ENCODE peak calls at places on chromosomes 13 and 19, in six cellular contexts. One of them, this sample, is unnamed.

GRCh38 chr19:30539315-30539714 is 167.1 kb downstream of the ZNF536 start:
- DNase-seq in GM12878: no peak
- DNase-seq in H54: no peak
- DNase-seq in A549: no peak
- DNase-seq in body of pancreas: no peak
- DNase-seq in adrenal gland: no peak
- DNase-seq in this sample: no peak

GRCh38 chr19:19115954-19116353 is 22.3 kb downstream of the TMEM161A start:
- DNase-seq in A549: peak
- DNase-seq in adrenal gland: no peak
- DNase-seq in GM12878: no peak
- DNase-seq in H54: peak
- DNase-seq in body of pancreas: peak
- DNase-seq in this sample: no peak

GRCh38 chr19:5308471-5309437 is 31.9 kb downstream of the PTPRS start:
- DNase-seq in A549: no peak
- DNase-seq in body of pancreas: peak
- DNase-seq in GM12878: no peak
- DNase-seq in adrenal gland: peak
- DNase-seq in H54: no peak
- DNase-seq in this sample: no peak

GRCh38 chr13:112934075-112934474 is 34.9 kb upstream of the MCF2L start:
- DNase-seq in GM12878: no peak
- DNase-seq in adrenal gland: no peak
- DNase-seq in H54: no peak
- DNase-seq in body of pancreas: no peak
- DNase-seq in A549: no peak
- DNase-seq in this sample: no peak

GRCh38 chr13:97002581-97002980 is 8.3 kb upstream of the OXGR1 start:
- DNase-seq in H54: no peak
- DNase-seq in A549: no peak
- DNase-seq in adrenal gland: no peak
- DNase-seq in GM12878: no peak
- DNase-seq in body of pancreas: no peak
- DNase-seq in this sample: no peak

GRCh38 chr13:87680298-87680697 is 9.1 kb downstream of the SLITRK5 start:
- DNase-seq in H54: no peak
- DNase-seq in GM12878: no peak
- DNase-seq in adrenal gland: no peak
- DNase-seq in A549: peak
- DNase-seq in body of pancreas: no peak
- DNase-seq in this sample: no peak

GRCh38 chr19:39915848-39916215 is 18.6 kb downstream of the FCGBP start:
- DNase-seq in adrenal gland: no peak
- DNase-seq in GM12878: no peak
- DNase-seq in H54: no peak
- DNase-seq in body of pancreas: no peak
- DNase-seq in A549: no peak
- DNase-seq in this sample: no peak

GRCh38 chr13:78317030-78317429 is 286.3 kb downstream of the POU4F1 start:
- DNase-seq in A549: no peak
- DNase-seq in H54: no peak
- DNase-seq in adrenal gland: no peak
- DNase-seq in body of pancreas: no peak
- DNase-seq in GM12878: no peak
- DNase-seq in this sample: no peak

GRCh38 chr19:56139847-56140582 is 1.1 kb upstream of the ZNF444 start:
- DNase-seq in A549: no peak
- DNase-seq in H54: no peak
- DNase-seq in body of pancreas: no peak
- DNase-seq in adrenal gland: no peak
- DNase-seq in GM12878: no peak
- DNase-seq in this sample: peak

GRCh38 chr19:35206379-35206778 is 22.2 kb downstream of the FAM187B start:
- DNase-seq in body of pancreas: no peak
- DNase-seq in A549: no peak
- DNase-seq in H54: no peak
- DNase-seq in GM12878: peak
- DNase-seq in adrenal gland: no peak
- DNase-seq in this sample: no peak

GRCh38 chr13:91389186-91389585 is 9.2 kb upstream of the GPC5 start:
- DNase-seq in GM12878: no peak
- DNase-seq in H54: no peak
- DNase-seq in body of pancreas: no peak
- DNase-seq in adrenal gland: no peak
- DNase-seq in A549: no peak
- DNase-seq in this sample: no peak

GRCh38 chr13:49371943-49372636 is 71.8 kb downstream of the CAB39L start:
- DNase-seq in GM12878: no peak
- DNase-seq in adrenal gland: no peak
- DNase-seq in body of pancreas: no peak
- DNase-seq in H54: no peak
- DNase-seq in A549: no peak
- DNase-seq in this sample: peak

GRCh38 chr13:40681341-40682051 is 15.1 kb upstream of the FOXO1 start:
- DNase-seq in A549: no peak
- DNase-seq in body of pancreas: no peak
- DNase-seq in adrenal gland: no peak
- DNase-seq in GM12878: no peak
- DNase-seq in H54: no peak
- DNase-seq in this sample: peak

GRCh38 chr19:35013047-35013819 is 13.1 kb downstream of the GRAMD1A start:
- DNase-seq in H54: peak
- DNase-seq in A549: peak
- DNase-seq in GM12878: no peak
- DNase-seq in body of pancreas: peak
- DNase-seq in adrenal gland: peak
- DNase-seq in this sample: peak

GRCh38 chr13:100100115-100100879 is 11.4 kb downstream of the PCCA start:
- DNase-seq in H54: peak
- DNase-seq in body of pancreas: peak
- DNase-seq in GM12878: no peak
- DNase-seq in adrenal gland: peak
- DNase-seq in A549: peak
- DNase-seq in this sample: no peak

GRCh38 chr13:34108396-34108795 is 290.4 kb downstream of the RFC3 start:
- DNase-seq in A549: no peak
- DNase-seq in H54: no peak
- DNase-seq in adrenal gland: no peak
- DNase-seq in GM12878: no peak
- DNase-seq in body of pancreas: no peak
- DNase-seq in this sample: no peak

GRCh38 chr13:78194904-78195639 is 276.4 kb upstream of the EDNRB start:
- DNase-seq in H54: no peak
- DNase-seq in A549: no peak
- DNase-seq in body of pancreas: no peak
- DNase-seq in GM12878: no peak
- DNase-seq in adrenal gland: no peak
- DNase-seq in this sample: no peak

GRCh38 chr13:99911069-99911964 is 60.2 kb downstream of the ZIC5 start:
- DNase-seq in body of pancreas: no peak
- DNase-seq in adrenal gland: no peak
- DNase-seq in H54: no peak
- DNase-seq in GM12878: no peak
- DNase-seq in A549: no peak
- DNase-seq in this sample: no peak

GRCh38 chr13:105442941-105443340 is 1092.5 kb downstream of the EFNB2 start:
- DNase-seq in H54: peak
- DNase-seq in adrenal gland: peak
- DNase-seq in body of pancreas: no peak
- DNase-seq in GM12878: no peak
- DNase-seq in A549: peak
- DNase-seq in this sample: peak

DNA sequence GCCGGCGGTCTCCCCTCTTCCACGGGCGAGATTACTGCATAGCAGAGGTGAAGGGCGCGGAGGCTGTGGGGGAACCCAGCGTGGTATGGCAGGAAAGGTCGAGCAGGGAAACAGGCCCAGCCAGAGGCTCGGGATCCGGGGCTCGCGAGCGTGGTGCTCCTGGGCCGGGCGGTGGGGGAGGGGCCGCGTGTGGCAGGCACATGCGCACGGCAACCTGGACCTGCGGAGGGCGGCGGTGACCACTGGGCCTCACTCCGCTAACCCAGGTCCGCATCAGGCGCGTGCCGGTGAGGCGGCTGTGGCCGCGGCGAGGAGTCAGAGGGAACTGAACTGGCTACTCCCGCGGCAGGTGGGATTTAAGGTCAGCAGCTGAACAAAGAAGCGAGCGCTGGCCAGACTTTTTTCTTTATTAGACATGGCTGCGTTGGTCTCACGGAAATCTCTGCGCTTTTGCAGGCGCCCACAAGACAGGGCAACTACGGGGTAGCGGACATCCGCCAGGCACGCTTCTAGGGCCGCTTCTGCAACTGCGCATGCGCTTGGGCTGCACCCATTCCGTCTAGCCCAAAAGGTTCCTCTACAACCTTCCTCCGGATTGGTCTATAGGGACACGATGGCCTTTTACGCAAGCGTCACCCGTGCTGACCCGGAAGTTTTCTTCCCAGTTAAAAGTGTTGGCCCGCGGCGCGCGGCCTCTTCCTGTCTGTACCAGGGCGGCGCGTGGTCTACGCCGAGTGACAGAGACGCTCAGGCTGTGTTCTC is at the start of gene RPS5:
- DNase-seq in A549: peak
- DNase-seq in GM12878: peak
- DNase-seq in body of pancreas: peak
- DNase-seq in adrenal gland: peak
- DNase-seq in H54: peak
- DNase-seq in this sample: peak
- TF ChIP-seq POLR2A in A549: peak
- TF ChIP-seq POLR2A in GM12878: peak
- TF ChIP-seq POLR2A in body of pancreas: peak
- TF ChIP-seq POLR2A in adrenal gland: peak
- TF ChIP-seq POLR2A in H54: peak
- TF ChIP-seq POLR2A in this sample: peak

DNA sequence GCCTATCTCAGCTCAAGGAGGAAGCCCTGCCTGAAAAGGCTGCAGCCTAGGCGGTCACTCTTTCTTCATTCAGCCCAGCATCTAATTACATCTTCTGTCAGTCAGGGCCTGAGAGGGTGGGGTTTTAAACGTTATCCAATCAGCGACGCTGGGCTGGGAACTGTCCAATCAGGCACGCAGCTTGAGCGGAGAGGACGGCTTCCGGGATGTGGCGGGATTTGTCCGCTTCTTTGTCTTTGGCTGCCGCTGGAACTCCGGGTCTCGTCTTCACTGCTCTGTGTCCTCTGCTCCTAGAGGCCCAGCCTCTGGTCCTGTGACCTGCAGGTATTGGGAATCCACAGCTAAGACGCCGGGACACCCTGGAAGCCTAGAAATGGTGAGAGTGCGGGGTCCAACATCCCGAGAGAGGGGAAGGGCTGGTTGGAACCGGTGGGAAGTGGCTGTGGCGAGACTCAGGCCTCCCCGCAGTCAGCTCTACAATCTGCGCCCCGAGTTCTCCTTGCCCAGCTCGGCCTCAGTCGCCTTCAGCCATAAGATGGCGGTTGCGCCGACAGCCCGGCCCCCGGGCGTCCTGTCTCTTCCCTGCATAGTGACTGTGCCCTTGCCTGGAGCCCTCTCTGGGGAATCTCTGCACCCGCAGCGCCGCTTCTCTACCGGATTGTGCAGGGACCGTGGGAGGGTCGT is at the start of gene ZNF738:
- DNase-seq in H54: peak
- DNase-seq in A549: peak
- DNase-seq in body of pancreas: peak
- DNase-seq in GM12878: peak
- DNase-seq in adrenal gland: peak
- DNase-seq in this sample: peak
- TF ChIP-seq POLR2A in H54: peak
- TF ChIP-seq POLR2A in A549: no peak
- TF ChIP-seq POLR2A in body of pancreas: peak
- TF ChIP-seq POLR2A in GM12878: peak
- TF ChIP-seq POLR2A in adrenal gland: peak
- TF ChIP-seq POLR2A in this sample: peak

GRCh38 chr19:16076958-16077611 is 790 bp downstream of the TPM4 start:
- DNase-seq in H54: no peak
- DNase-seq in body of pancreas: peak
- DNase-seq in adrenal gland: no peak
- DNase-seq in GM12878: no peak
- DNase-seq in A549: no peak
- DNase-seq in this sample: no peak

GRCh38 chr19:16073988-16074387 is 2.3 kb upstream of the TPM4 start:
- DNase-seq in GM12878: no peak
- DNase-seq in body of pancreas: no peak
- DNase-seq in H54: no peak
- DNase-seq in adrenal gland: no peak
- DNase-seq in A549: no peak
- DNase-seq in this sample: no peak

GRCh38 chr19:16074488-16075365 is 1.6 kb upstream of the TPM4 start:
- DNase-seq in H54: no peak
- DNase-seq in body of pancreas: no peak
- DNase-seq in GM12878: no peak
- DNase-seq in adrenal gland: no peak
- DNase-seq in A549: no peak
- DNase-seq in this sample: no peak

GRCh38 chr19:16076154-16076957 is at the start of gene TPM4:
- DNase-seq in adrenal gland: peak
- DNase-seq in A549: peak
- DNase-seq in body of pancreas: peak
- DNase-seq in H54: peak
- DNase-seq in GM12878: peak
- DNase-seq in this sample: peak

DNA sequence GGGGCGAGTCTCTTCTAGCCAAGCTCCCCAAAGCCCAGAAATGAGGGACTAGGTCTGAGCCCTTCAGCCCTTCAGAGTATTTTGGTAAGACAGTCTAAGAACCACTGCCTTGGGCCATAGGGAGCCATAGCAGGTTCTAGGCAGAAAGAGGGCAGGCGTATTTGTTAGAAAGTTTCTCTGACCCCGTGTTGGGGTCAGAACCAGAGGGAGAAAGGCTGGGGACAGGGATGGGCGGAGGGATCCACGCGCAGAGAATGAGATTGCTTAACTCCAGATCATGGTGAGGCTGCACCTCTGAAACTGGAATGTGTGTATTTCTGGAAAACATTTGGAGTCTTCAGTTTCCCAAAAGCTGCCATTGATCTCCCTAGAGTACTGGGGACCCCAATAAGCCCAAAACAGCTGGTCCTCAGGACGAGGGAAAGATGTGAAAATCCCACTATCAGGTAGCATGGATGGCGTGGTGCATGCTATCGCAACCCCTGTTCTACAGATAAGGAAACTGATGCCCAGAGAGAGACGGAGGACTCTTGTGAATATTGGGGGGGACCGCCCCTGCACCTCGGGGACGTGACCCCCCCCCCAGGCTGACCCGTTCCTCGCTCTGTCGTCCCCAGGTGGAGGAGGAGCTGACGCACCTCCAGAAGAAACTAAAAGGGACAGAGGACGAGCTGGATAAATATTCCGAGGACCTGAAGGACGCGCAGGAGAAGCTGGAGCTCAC is 703 bp upstream of the TPM4 start:
- DNase-seq in body of pancreas: no peak
- DNase-seq in A549: no peak
- DNase-seq in GM12878: no peak
- DNase-seq in adrenal gland: no peak
- DNase-seq in H54: no peak
- DNase-seq in this sample: no peak
- TF ChIP-seq POLR2A in body of pancreas: no peak
- TF ChIP-seq POLR2A in A549: no peak
- TF ChIP-seq POLR2A in GM12878: no peak
- TF ChIP-seq POLR2A in adrenal gland: no peak
- TF ChIP-seq POLR2A in H54: no peak
- TF ChIP-seq POLR2A in this sample: no peak

GRCh38 chr13:75537401-75538365 is at the start of gene COMMD6:
- DNase-seq in A549: peak
- DNase-seq in H54: peak
- DNase-seq in GM12878: peak
- DNase-seq in adrenal gland: peak
- DNase-seq in body of pancreas: peak
- DNase-seq in this sample: peak
- TF ChIP-seq POLR2A in A549: peak
- TF ChIP-seq POLR2A in H54: peak
- TF ChIP-seq POLR2A in GM12878: peak
- TF ChIP-seq POLR2A in adrenal gland: peak
- TF ChIP-seq POLR2A in body of pancreas: peak
- TF ChIP-seq POLR2A in this sample: peak